ENCODE peak calls at places on chromosomes 5 and 9, in five cellular contexts. R is heart left ventricle; K is NCI-H460; O is stimulated activated CD4-positive, alpha-beta T cell treated with anti-CD3 and anti-CD28 coated beads, Interleukin-2, amount 100 ng/mL, for 48 hours; A is HT-29. U is an unnamed sample.

GRCh38 chr9:130448771-130449170 is 4.0 kb downstream of the ASS1 start:
- DNase-seq in K (no peak), R (no peak), A (no peak), O (no peak), U (no peak)

GRCh38 chr5:141513021-141513626 is 24.2 kb downstream of the PCDHGC5 start:
- DNase-seq in A (no peak), R (peak; percentile 60), O (peak; percentile 32), K (no peak), U (peak; percentile 25)

GRCh38 chr9:91844170-91844569 is 105.9 kb downstream of the ROR2 start:
- DNase-seq in O (no peak), A (no peak), R (peak; percentile 65), K (no peak), U (peak; percentile 65)

GRCh38 chr5:178113141-178113787 is at the start of gene N4BP3:
- DNase-seq in R (peak; percentile 39), K (peak; percentile 36), O (peak; percentile 78), A (peak; percentile 41), U (peak; percentile 69)

GRCh38 chr5:135887447-135887864 is 8.2 kb downstream of the IL9 start:
- DNase-seq in K (peak; percentile 78), R (peak; percentile 51), A (peak; percentile 89), O (peak; percentile 61), U (peak; percentile 77)

GRCh38 chr5:43514471-43514815 is 505 bp downstream of the C5orf34 start:
- DNase-seq in O (no peak), A (no peak), R (no peak), K (peak; percentile 15), U (no peak)

GRCh38 chr9:113940077-113940476 is 64.0 kb downstream of the ZNF618 start:
- DNase-seq in R (no peak), K (no peak), A (no peak), O (no peak), U (peak; percentile 41)

GRCh38 chr5:174623438-174624019 is 100.9 kb upstream of the MSX2 start:
- DNase-seq in O (no peak), R (no peak), A (no peak), K (peak; percentile 33), U (no peak)

GRCh38 chr9:35749515-35750255 is 598 bp downstream of the RGP1 start:
- DNase-seq in A (peak; percentile 46), O (no peak), K (no peak), R (no peak), U (no peak)

GRCh38 chr5:146208916-146209522 is 5.6 kb downstream of the RBM27 start:
- DNase-seq in O (no peak), R (no peak), K (no peak), A (peak; percentile 13), U (peak; percentile 24)

GRCh38 chr5:7667216-7667767 is 183.6 kb downstream of the CFAP90 start:
- DNase-seq in R (no peak), O (no peak), K (no peak), A (no peak), U (no peak)

GRCh38 chr9:120891255-120891954 is 14.4 kb upstream of the PHF19 start:
- DNase-seq in O (no peak), A (no peak), K (no peak), R (no peak), U (no peak)

GRCh38 chr9:91676042-91676441 is 252.4 kb upstream of the NFIL3 start:
- DNase-seq in K (peak; percentile 36), O (no peak), A (peak; percentile 63), R (no peak), U (peak; percentile 52)

GRCh38 chr5:67144183-67144639 is 52.4 kb downstream of the CD180 start:
- DNase-seq in O (no peak), A (no peak), R (no peak), K (no peak), U (no peak)

GRCh38 chr9:132748450-132748849 is 78.2 kb downstream of the GTF3C4 start:
- DNase-seq in K (no peak), O (no peak), R (no peak), A (no peak), U (no peak)

GRCh38 chr9:111752455-111752854 is 42.3 kb downstream of the SHOC1 start:
- DNase-seq in R (no peak), O (no peak), K (no peak), A (no peak), U (no peak)

GRCh38 chr5:34756781-34757624 is 82.0 kb upstream of the TTC23L start:
- DNase-seq in A (no peak), K (no peak), O (no peak), R (no peak), U (no peak)

GRCh38 chr5:10448754-10449345 is 7.2 kb downstream of the ROPN1L start:
- DNase-seq in O (no peak), R (no peak), A (no peak), K (no peak), U (no peak)

GRCh38 chr5:95986001-95986400 is 24.4 kb upstream of the ELL2 start:
- DNase-seq in O (no peak), A (no peak), R (no peak), K (no peak), U (no peak)

GRCh38 chr5:155147222-155147621 is 133.7 kb downstream of the KIF4B start:
- DNase-seq in O (no peak), R (no peak), A (no peak), K (no peak), U (peak; percentile 24)

GRCh38 chr5:78162253-78162862 is 132.1 kb downstream of the AP3B1 start:
- DNase-seq in A (peak; percentile 36), K (peak; percentile 24), R (no peak), O (no peak), U (peak; percentile 63)

GRCh38 chr5:134902071-134902801 is 2.7 kb upstream of the PCBD2 start:
- DNase-seq in A (no peak), R (no peak), K (no peak), O (no peak), U (no peak)

GRCh38 chr5:89044665-89045200 is 161.7 kb upstream of the MEF2C start:
- DNase-seq in K (no peak), A (no peak), R (no peak), O (no peak), U (peak; percentile 14)

GRCh38 chr5:74127377-74128338 is 501.7 kb downstream of the ARHGEF28 start:
- DNase-seq in O (no peak), A (peak; percentile 51), K (no peak), R (no peak), U (no peak)

GRCh38 chr9:124180557-124180956 is 77.2 kb upstream of the NEK6 start:
- DNase-seq in K (no peak), R (peak; percentile 55), O (no peak), A (no peak), U (no peak)

GRCh38 chr9:115008536-115008935 is 78.1 kb upstream of the TNFSF8 start:
- DNase-seq in A (no peak), R (no peak), K (no peak), O (no peak), U (peak; percentile 36)

GRCh38 chr5:180313677-180314076 is 21.8 kb upstream of the MAPK9 start:
- DNase-seq in A (peak; percentile 89), R (peak; percentile 63), O (no peak), K (peak; percentile 74), U (peak; percentile 80)

GRCh38 chr5:75306746-75307145 is 30.3 kb upstream of the HMGCR start:
- DNase-seq in A (no peak), O (no peak), R (no peak), K (no peak), U (no peak)

GRCh38 chr5:91219803-91220371 is 163.2 kb downstream of the ARRDC3 start:
- DNase-seq in K (peak; percentile 16), A (peak; percentile 24), O (peak; percentile 8), R (no peak), U (peak; percentile 69)

GRCh38 chr9:35696520-35697215 is 6.9 kb upstream of the TPM2 start:
- DNase-seq in R (peak; percentile 48), A (peak; percentile 75), O (peak; percentile 44), K (peak; percentile 34), U (peak; percentile 62)

GRCh38 chr5:138369706-138370105 is 17.2 kb downstream of the KDM3B start:
- DNase-seq in A (no peak), O (no peak), R (no peak), K (no peak), U (no peak)

GRCh38 chr5:34686762-34687268 is 30.7 kb downstream of the RAI14 start:
- DNase-seq in K (peak; percentile 57), R (peak; percentile 75), O (no peak), A (peak; percentile 98), U (peak; percentile 66)

GRCh38 chr9:105171589-105171988 is 72.9 kb upstream of the SLC44A1 start:
- DNase-seq in A (no peak), O (no peak), R (no peak), K (no peak), U (no peak)

GRCh38 chr5:178547753-178548415 is 42.3 kb downstream of the COL23A1 start:
- DNase-seq in O (no peak), R (no peak), A (no peak), K (no peak), U (no peak)

GRCh38 chr5:81232449-81233079 is 558 bp upstream of the CKMT2 start:
- DNase-seq in R (peak; percentile 95), K (no peak), A (no peak), O (no peak), U (no peak)

GRCh38 chr9:14616188-14616982 is 76.8 kb downstream of the ZDHHC21 start:
- DNase-seq in R (no peak), A (peak; percentile 53), O (no peak), K (peak; percentile 45), U (peak; percentile 66)

GRCh38 chr5:177403826-177404640 is 3.6 kb upstream of the PFN3 start:
- DNase-seq in A (peak; percentile 85), O (peak; percentile 77), R (peak; percentile 91), K (peak; percentile 86), U (peak; percentile 75)

GRCh38 chr5:180467989-180468731 is 26.0 kb upstream of the CNOT6 start:
- DNase-seq in A (no peak), O (no peak), K (no peak), R (no peak), U (no peak)

U was measured in SK-MEL-5.